ENCODE peak calls at places on chromosome 7, in seven cellular contexts. Z is testis, X is SJSA1, D is hepatocyte, C is gastrocnemius medialis, B is transverse colon, R is PC-9. O is an unnamed sample. For H3K4me1, the result is how much of the 10 kb centered on the place peaks cover.

GRCh38 chr7:125195156-125195555 is 265.5 kb upstream of the POT1 start:
- DNase-seq in B (no peak), D (no peak), Z (no peak), X (no peak), R (no peak), C (no peak), O (no peak)

GRCh38 chr7:104160375-104160774 is 47.4 kb downstream of the ORC5 start:
- DNase-seq in D (peak), Z (no peak), X (no peak), B (no peak), C (no peak), R (no peak), O (no peak)

GRCh38 chr7:2709553-2710165 is 21.7 kb downstream of the AMZ1 start:
- DNase-seq in Z (no peak), X (no peak), D (peak), R (no peak), B (peak), C (no peak), O (no peak)

GRCh38 chr7:24854866-24855265 is 97.6 kb upstream of the GSDME start:
- DNase-seq in R (no peak), Z (no peak), D (no peak), C (no peak), B (no peak), X (no peak), O (no peak)

GRCh38 chr7:2937701-2938513 is 93.8 kb upstream of the GNA12 start:
- DNase-seq in Z (no peak), C (no peak), R (no peak), B (no peak), X (no peak), D (no peak), O (no peak)

GRCh38 chr7:96663871-96664445 is 45.7 kb downstream of the SEM1 start:
- DNase-seq in R (no peak), B (no peak), X (no peak), C (no peak), Z (no peak), D (no peak), O (no peak)

GRCh38 chr7:155516466-155516865 is 29.9 kb downstream of the CNPY1 start:
- DNase-seq in X (no peak), B (no peak), Z (no peak), D (no peak), C (no peak), R (no peak), O (no peak)

GRCh38 chr7:86908948-86909347 is 150.5 kb downstream of the ELAPOR2 start:
- DNase-seq in X (no peak), Z (no peak), C (no peak), D (peak), B (no peak), R (no peak), O (no peak)

GRCh38 chr7:91249506-91250233 is 14.6 kb upstream of the FZD1 start:
- DNase-seq in R (peak), B (no peak), C (no peak), X (no peak), Z (no peak), D (no peak), O (no peak)

GRCh38 chr7:150368098-150368883 is at the start of gene REPIN1:
- DNase-seq in D (peak), Z (peak), X (peak), C (peak), B (peak), R (peak), O (peak)

GRCh38 chr7:82050134-82050533 is 280.3 kb upstream of the HGF start:
- DNase-seq in C (no peak), R (peak), D (peak), B (no peak), Z (no peak), X (peak), O (no peak)

GRCh38 chr7:151167197-151167911 is at the start of gene GBX1:
- DNase-seq in X (no peak), R (no peak), D (peak), B (no peak), Z (no peak), C (no peak), O (no peak)

GRCh38 chr7:103990991-103991390 is 1.5 kb upstream of the RELN start:
- DNase-seq in C (no peak), X (no peak), D (no peak), B (no peak), Z (no peak), R (no peak), O (no peak)

GRCh38 chr7:22420973-22421635 is 64.2 kb upstream of the RAPGEF5 start:
- DNase-seq in Z (peak), X (no peak), B (no peak), C (no peak), R (no peak), D (no peak), O (no peak)

GRCh38 chr7:2526659-2527504 is 7.3 kb downstream of the LFNG start:
- DNase-seq in Z (no peak), X (no peak), R (no peak), D (no peak), C (no peak), B (peak), O (no peak)

GRCh38 chr7:119105381-119105780 is 880.9 kb downstream of the ANKRD7 start:
- DNase-seq in Z (no peak), R (no peak), B (no peak), X (no peak), C (no peak), D (no peak), O (no peak)

GRCh38 chr7:71868797-71869196 is 543.3 kb downstream of the CALN1 start:
- DNase-seq in R (no peak), Z (no peak), X (peak), C (no peak), B (no peak), D (no peak), O (no peak)

GRCh38 chr7:103073989-103074518 is 542 bp downstream of the FBXL13 start:
- DNase-seq in R (peak), Z (no peak), B (peak), X (no peak), D (peak), C (no peak), O (no peak)

GRCh38 chr7:73995330-73995729 is 32.6 kb upstream of the ELN start:
- DNase-seq in D (peak), C (no peak), Z (no peak), B (no peak), R (no peak), X (no peak), O (no peak)

GRCh38 chr7:112025556-112025955 is 180.6 kb downstream of the DOCK4 start:
- DNase-seq in C (no peak), B (no peak), R (no peak), D (no peak), Z (no peak), X (no peak), O (no peak)

GRCh38 chr7:94289071-94289470 is 105.6 kb upstream of the COL1A2 start:
- DNase-seq in C (peak), Z (peak), X (peak), B (peak), R (peak), D (peak), O (peak)

GRCh38 chr7:134355925-134356324 is 39.2 kb upstream of the SLC35B4 start:
- DNase-seq in C (no peak), B (no peak), X (no peak), Z (peak), R (peak), D (no peak), O (no peak)

GRCh38 chr7:50817561-50817960 is 34.9 kb upstream of the GRB10 start:
- DNase-seq in R (no peak), Z (no peak), B (no peak), D (no peak), X (no peak), C (no peak), O (no peak)

GRCh38 chr7:51316666-51317581 is at the start of gene COBL:
- DNase-seq in R (no peak), Z (peak), C (peak), X (no peak), B (peak), D (peak), O (no peak)

GRCh38 chr7:594212-594913 is 74.7 kb upstream of the PDGFA start:
- DNase-seq in R (no peak), Z (no peak), X (no peak), C (no peak), B (no peak), D (no peak), O (no peak)

GRCh38 chr7:99457646-99458493 is 8.1 kb downstream of the ATP5MF start:
- DNase-seq in C (no peak), Z (no peak), D (no peak), B (no peak), R (no peak), X (no peak), O (no peak)

GRCh38 chr7:99459087-99459486 is 6.9 kb downstream of the ATP5MF start:
- DNase-seq in C (no peak), Z (no peak), D (no peak), X (no peak), R (no peak), B (no peak), O (no peak)

GRCh38 chr7:99460651-99461050 is 5.3 kb downstream of the ATP5MF start:
- DNase-seq in R (no peak), Z (no peak), X (no peak), B (no peak), D (no peak), C (no peak), O (no peak)

GRCh38 chr7:99457050-99457645 is 8.8 kb downstream of the ATP5MF start:
- DNase-seq in X (no peak), B (no peak), C (no peak), D (no peak), Z (no peak), R (no peak), O (no peak)

GRCh38 chr7:99461221-99461620 is 4.7 kb downstream of the ATP5MF start:
- DNase-seq in X (no peak), Z (no peak), B (no peak), C (no peak), R (no peak), D (no peak), O (no peak)
- H3K4me1 ChIP-seq in X (under half), Z (under half), B (under half), C (under half), R (under half), D (under half), O (under half)

DNA sequence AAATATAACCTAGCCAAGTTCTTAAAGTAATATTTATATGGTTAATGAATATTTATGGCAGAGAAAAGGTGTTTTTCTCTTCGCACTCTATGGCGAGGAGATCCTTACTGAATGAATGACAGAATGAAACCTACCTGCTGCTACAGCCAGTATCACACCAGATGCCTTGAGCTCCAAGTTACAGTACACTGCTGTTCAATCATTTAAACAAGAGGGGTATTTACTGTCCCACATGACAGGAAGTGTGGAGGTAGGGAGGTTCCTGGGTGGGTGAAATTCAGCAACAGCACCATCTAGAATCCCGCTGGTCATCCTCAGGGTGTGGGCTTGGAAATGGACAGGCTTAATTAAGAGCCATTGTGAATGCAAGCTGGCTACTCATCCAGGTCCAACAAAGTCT is 14.8 kb downstream of the CYTH3 start:
- DNase-seq in X (no peak), Z (no peak), D (no peak), B (no peak), C (no peak), R (no peak), O (no peak)
- H3K4me3 ChIP-seq in X (no peak), Z (no peak), D (no peak), B (no peak), C (no peak), R (no peak), O (no peak)

GRCh38 chr7:80772347-80773101 is 134.1 kb downstream of the CD36 start:
- DNase-seq in R (no peak), X (no peak), B (no peak), Z (no peak), C (no peak), D (no peak), O (no peak)
- H3K4me1 ChIP-seq in R (under half), X (under half), B (under half), Z (under half), C (half or more), D (under half), O (under half)

DNA sequence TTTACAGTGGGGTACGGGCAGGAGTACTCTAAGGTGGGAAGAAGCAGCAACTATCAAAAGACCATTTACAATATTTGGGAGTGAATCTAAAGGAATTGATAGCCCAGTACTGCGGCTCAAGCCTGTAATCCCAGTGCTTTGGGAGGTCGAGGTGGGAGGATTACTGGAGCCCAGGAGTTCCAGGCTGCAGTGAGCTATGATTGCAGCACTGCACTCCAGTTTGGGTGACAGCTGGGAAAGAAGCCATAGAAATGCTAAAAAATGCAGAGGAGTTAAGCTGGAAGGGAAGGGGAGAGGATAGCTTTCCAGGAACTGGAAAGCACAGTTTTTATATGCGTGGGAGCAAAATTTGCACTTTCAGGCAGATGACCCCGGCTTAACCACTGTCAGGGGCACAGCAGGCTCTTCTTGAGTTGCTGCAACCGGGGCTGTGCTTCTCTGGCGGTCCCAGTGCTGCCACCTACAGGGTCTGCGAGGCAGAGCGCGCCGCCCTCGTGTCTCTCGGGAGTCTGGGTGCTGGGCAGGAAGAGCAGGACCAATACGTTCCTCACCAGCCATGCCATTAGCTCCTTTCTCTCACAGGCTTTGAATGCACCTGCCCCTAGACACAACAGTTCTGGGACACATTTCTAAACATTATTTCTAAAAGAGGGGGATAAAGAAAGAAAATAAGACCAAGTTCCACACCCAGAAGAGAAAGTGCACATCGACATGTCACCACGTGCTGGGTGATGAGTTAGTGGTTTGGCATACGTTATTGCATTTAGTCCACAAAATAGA is 10.1 kb upstream of the BMPER start:
- DNase-seq in R (no peak), X (peak), D (peak), B (peak), C (peak), Z (peak), O (peak)
- H3K4me3 ChIP-seq in R (no peak), X (no peak), D (no peak), B (no peak), C (no peak), Z (no peak), O (no peak)

DNA sequence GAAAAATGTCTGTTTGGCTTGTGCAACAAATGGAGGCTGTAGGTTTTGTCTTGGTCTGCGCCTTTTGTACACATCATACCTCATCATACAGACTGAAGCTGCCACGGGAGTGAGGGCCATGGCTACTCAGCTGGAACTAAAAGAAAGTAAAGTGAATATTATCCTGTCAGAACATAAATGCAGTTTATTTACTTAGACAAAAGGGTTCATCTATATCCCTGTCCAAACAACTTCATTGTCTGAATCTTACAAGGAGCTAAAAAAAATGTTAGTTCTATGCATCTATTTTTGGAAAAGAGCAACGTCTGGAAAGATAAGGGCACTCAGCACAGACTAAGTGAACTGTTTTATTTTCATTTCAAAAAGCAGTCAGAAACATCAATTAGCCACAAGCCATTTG is 245.4 kb downstream of the FOXP2 start:
- DNase-seq in C (no peak), D (no peak), R (no peak), Z (no peak), B (no peak), X (no peak), O (no peak)
- H3K4me1 ChIP-seq in C (under half), D (under half), R (under half), Z (under half), B (under half), X (under half), O (under half)

GRCh38 chr7:129144834-129145668 is 544 bp downstream of the TSPAN33 start:
- DNase-seq in Z (no peak), B (no peak), X (no peak), R (no peak), D (no peak), C (no peak), O (no peak)

GRCh38 chr7:129144095-129144833 is at the start of gene TSPAN33:
- DNase-seq in X (peak), R (peak), B (peak), Z (peak), C (peak), D (peak), O (peak)

GRCh38 chr7:129147723-129148122 is 3.2 kb downstream of the TSPAN33 start:
- DNase-seq in X (no peak), R (no peak), C (no peak), Z (no peak), B (no peak), D (no peak), O (no peak)

GRCh38 chr7:129146237-129146979 is 1.9 kb downstream of the TSPAN33 start:
- DNase-seq in B (no peak), Z (peak), R (no peak), D (no peak), X (no peak), C (no peak), O (no peak)

GRCh38 chr7:129143724-129144094 is 798 bp upstream of the TSPAN33 start:
- DNase-seq in R (no peak), Z (no peak), C (no peak), B (no peak), D (no peak), X (no peak), O (no peak)
- H3K4me3 ChIP-seq in R (peak), Z (peak), C (no peak), B (no peak), D (peak), X (no peak), O (peak)

DNA sequence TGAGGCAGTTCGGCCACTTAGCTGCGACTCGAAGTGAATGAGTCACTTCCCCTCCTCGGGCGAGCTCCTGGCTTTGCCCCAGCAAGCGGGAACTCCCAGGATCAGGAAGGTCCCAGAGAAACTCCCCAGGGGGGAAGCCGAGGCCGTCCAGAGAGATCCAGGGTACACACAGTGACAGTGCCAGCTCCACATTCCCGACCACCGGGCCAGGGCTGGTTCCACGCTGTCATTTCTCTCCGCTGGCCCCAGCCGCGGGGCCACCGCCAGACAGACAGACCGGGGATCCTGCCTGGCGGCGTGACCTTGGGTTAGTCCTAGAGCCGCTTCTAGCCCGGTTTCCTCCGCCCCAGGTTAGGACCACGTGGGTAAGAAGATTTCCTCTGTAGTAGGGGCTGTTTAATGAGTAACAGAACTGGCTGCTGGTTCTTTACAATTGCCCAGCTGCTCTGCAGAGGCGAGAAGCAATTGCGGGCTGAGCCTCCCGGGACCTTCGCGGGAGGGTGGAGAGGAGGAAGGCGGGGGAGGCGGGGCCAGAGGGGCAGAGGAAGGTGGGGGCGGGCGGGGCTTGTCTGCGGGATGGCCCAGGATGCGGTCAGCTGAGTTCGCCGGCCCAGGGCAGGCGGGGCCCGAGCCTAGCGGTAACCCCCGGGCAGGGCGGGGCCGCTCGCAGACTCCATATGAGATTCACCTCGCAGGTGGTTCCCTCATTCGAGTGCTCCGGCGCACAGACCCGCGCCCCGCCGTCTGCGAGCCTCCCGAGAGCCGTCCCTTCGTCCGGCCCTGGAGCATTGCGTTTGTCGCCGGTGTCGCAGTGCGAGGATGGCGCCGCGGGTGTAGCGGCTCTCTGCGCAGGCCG is at the start of gene UPP1:
- DNase-seq in D (peak), R (peak), X (peak), Z (peak), C (peak), B (peak), O (peak)
- H3K4me1 ChIP-seq in D (under half), R (half or more), X (half or more), Z (under half), C (under half), B (under half), O (under half)

DNA sequence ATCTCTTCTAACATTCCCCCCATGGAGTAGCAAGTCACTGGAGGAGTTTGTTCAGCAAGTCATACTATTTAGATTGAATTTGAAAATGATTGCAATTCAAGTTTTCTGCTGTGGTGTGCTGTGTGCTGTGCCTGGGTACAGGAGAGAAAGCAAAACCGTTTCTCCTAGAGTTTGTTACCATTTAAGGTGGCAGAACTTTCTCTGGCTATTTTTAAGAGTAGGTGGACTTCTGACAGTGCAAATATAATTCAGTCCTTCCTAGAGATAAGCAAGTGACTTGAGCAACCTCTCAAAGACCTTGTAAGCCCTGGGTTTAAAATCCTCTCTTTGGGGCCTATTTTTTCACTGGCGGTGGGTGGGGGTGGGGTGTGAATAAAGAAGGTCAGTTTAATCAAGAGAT is 42.9 kb upstream of the FGL2 start:
- DNase-seq in B (no peak), X (no peak), R (no peak), D (no peak), Z (no peak), C (no peak), O (no peak)
- H3K4me3 ChIP-seq in B (no peak), X (no peak), R (no peak), D (no peak), Z (no peak), C (no peak), O (peak)

GRCh38 chr7:20798081-20798693 is 11.5 kb upstream of the SP8 start:
- DNase-seq in C (no peak), R (peak), B (peak), D (peak), X (peak), Z (no peak), O (no peak)
- H3K4me1 ChIP-seq in C (under half), R (under half), B (under half), D (under half), X (under half), Z (under half), O (under half)

DNA sequence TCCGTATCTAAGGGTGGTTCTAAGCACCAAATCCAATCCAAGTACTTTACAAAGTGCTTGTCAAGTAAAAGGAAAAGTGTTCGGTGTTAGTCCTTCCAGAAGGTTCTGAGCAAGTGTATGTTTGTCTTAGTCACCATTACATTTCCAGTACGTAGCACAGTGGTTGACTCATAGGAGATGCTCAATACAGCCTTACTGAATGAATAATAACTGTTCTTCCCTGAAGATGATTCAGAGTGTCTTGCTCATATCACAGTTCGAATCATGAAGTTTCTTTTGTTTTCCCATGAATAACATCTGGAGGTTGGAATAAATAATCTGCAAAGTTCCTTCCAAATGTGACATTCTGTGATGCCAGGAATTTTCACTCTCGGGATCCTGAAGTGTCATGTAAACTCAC is 53.4 kb downstream of the WNT2 start:
- DNase-seq in Z (no peak), D (no peak), R (no peak), X (peak), C (no peak), B (no peak), O (no peak)
- H3K4me3 ChIP-seq in Z (no peak), D (no peak), R (no peak), X (no peak), C (no peak), B (no peak), O (peak)

O was measured in ascending aorta.